ENCODE peak calls at places on chromosomes 2 and 18, in six cellular contexts. W, S, X, U, L and A are unnamed samples.

GRCh38 chr2:46885376-46885775 is 30.2 kb downstream of the MCFD2 start:
- DNase-seq in L (no peak), S (no peak), U (no peak), W (no peak), X (no peak), A (no peak)

GRCh38 chr2:200405599-200406298 is 99.3 kb downstream of the SPATS2L start:
- DNase-seq in L (no peak), X (peak; percentile 93), W (no peak), U (peak; percentile 99), S (peak; percentile 33), A (no peak)

GRCh38 chr2:231701456-231702373 is 6.6 kb upstream of the PTMA start:
- DNase-seq in S (no peak), W (no peak), X (no peak), U (peak; percentile 45), L (no peak), A (no peak)

GRCh38 chr2:241217320-241218031 is 29.0 kb downstream of the ANO7 start:
- DNase-seq in U (peak; percentile 80), X (no peak), S (peak; percentile 89), W (no peak), L (peak; percentile 80), A (peak; percentile 52)

GRCh38 chr2:12262681-12263436 is 453.9 kb upstream of the TRIB2 start:
- DNase-seq in W (no peak), U (no peak), S (no peak), X (no peak), L (no peak), A (no peak)

GRCh38 chr2:216243026-216243425 is 129.3 kb downstream of the MARCHF4 start:
- DNase-seq in X (no peak), U (no peak), S (no peak), W (no peak), L (no peak), A (no peak)

GRCh38 chr2:34747643-34748042 is 1148.5 kb upstream of the FAM98A start:
- DNase-seq in X (no peak), L (no peak), U (no peak), W (no peak), S (no peak), A (no peak)

GRCh38 chr2:66679422-66679821 is 244.5 kb downstream of the MEIS1 start:
- DNase-seq in X (no peak), L (no peak), S (no peak), W (no peak), U (no peak), A (peak; percentile 74)

GRCh38 chr2:11744631-11745394 is 1.6 kb upstream of the LPIN1 start:
- DNase-seq in W (no peak), L (no peak), S (peak; percentile 44), X (peak; percentile 47), U (peak; percentile 79), A (peak; percentile 59)

GRCh38 chr18:24488824-24489493 is 28.5 kb downstream of the HRH4 start:
- DNase-seq in U (peak; percentile 13), W (peak; percentile 3), X (peak; percentile 27), S (peak; percentile 61), L (no peak), A (peak; percentile 1)

GRCh38 chr2:208426414-208426813 is 19.8 kb downstream of the PTH2R start:
- DNase-seq in L (no peak), X (no peak), U (no peak), W (no peak), S (no peak), A (no peak)

GRCh38 chr2:72934683-72935610 is 17.6 kb downstream of the EMX1 start:
- DNase-seq in X (peak; percentile 23), W (no peak), L (no peak), U (peak; percentile 73), S (peak; percentile 75), A (no peak)

GRCh38 chr2:33372940-33373553 is 103.4 kb upstream of the RASGRP3 start:
- DNase-seq in W (peak; percentile 19), L (no peak), X (peak; percentile 47), U (peak; percentile 45), S (peak; percentile 58), A (peak; percentile 44)

GRCh38 chr2:200350796-200351195 is 44.3 kb downstream of the SPATS2L start:
- DNase-seq in U (no peak), S (no peak), W (no peak), L (no peak), X (no peak), A (no peak)

GRCh38 chr2:23351388-23352141 is 33.4 kb upstream of the KLHL29 start:
- DNase-seq in X (peak; percentile 54), S (peak; percentile 66), W (no peak), L (peak; percentile 92), U (peak; percentile 37), A (peak; percentile 78)

GRCh38 chr2:1591978-1592907 is 152.1 kb downstream of the PXDN start:
- DNase-seq in L (peak; percentile 83), W (no peak), S (no peak), U (no peak), X (peak; percentile 41), A (peak; percentile 70)

GRCh38 chr2:108184421-108184820 is 55.3 kb upstream of the SULT1C3 start:
- DNase-seq in L (no peak), W (no peak), S (peak; percentile 7), U (peak; percentile 29), X (peak; percentile 4), A (peak; percentile 27)

GRCh38 chr2:30226144-30227032 is 4.9 kb upstream of the LBH start:
- DNase-seq in W (peak; percentile 53), L (no peak), X (no peak), S (no peak), U (no peak), A (no peak)

GRCh38 chr2:195411219-195411687 is 245.8 kb upstream of the SLC39A10 start:
- DNase-seq in U (no peak), S (no peak), W (peak; percentile 57), X (no peak), L (no peak), A (no peak)

GRCh38 chr18:40810371-40810770 is 1144.7 kb upstream of the PIK3C3 start:
- DNase-seq in X (no peak), U (no peak), L (no peak), S (no peak), W (no peak), A (no peak)

GRCh38 chr2:100217323-100217722 is 74.9 kb upstream of the AFF3 start:
- DNase-seq in W (no peak), S (no peak), X (no peak), L (no peak), U (no peak), A (no peak)

GRCh38 chr2:100213595-100213994 is 71.2 kb upstream of the AFF3 start:
- DNase-seq in X (no peak), S (no peak), L (no peak), W (no peak), U (no peak), A (no peak)

GRCh38 chr2:100214265-100214961 is 72.0 kb upstream of the AFF3 start:
- DNase-seq in X (no peak), S (no peak), W (no peak), L (no peak), U (peak; percentile 66), A (no peak)

GRCh38 chr2:100216015-100216414 is 73.6 kb upstream of the AFF3 start:
- DNase-seq in W (no peak), S (no peak), U (no peak), L (no peak), X (no peak), A (no peak)

GRCh38 chr2:100215375-100215774 is 73.0 kb upstream of the AFF3 start:
- DNase-seq in X (no peak), W (no peak), S (no peak), L (no peak), U (no peak), A (no peak)
- H3K27me3 ChIP-seq in X (peaks cover 5% of the 10 kb centered on the region), W (no peaks in the 10 kb centered on the region), S (peaks cover 37% of the 10 kb centered on the region), L (no peaks in the 10 kb centered on the region), U (peaks cover 1% of the 10 kb centered on the region), A (peaks cover 4% of the 10 kb centered on the region)

GRCh38 chr2:227413371-227413770 is 25.6 kb upstream of the SCYGR1 start:
- DNase-seq in L (no peak), U (no peak), X (no peak), W (no peak), S (no peak), A (no peak)

GRCh38 chr2:227416669-227417068 is 28.9 kb upstream of the SCYGR1 start:
- DNase-seq in W (no peak), S (no peak), L (no peak), X (no peak), U (no peak), A (no peak)

GRCh38 chr2:227412877-227413276 is 25.1 kb upstream of the SCYGR1 start:
- DNase-seq in X (no peak), W (no peak), S (no peak), L (no peak), U (no peak), A (no peak)

GRCh38 chr2:227414846-227415245 is 27.1 kb upstream of the SCYGR1 start:
- DNase-seq in W (no peak), S (no peak), X (no peak), L (no peak), U (peak; percentile 83), A (no peak)

DNA sequence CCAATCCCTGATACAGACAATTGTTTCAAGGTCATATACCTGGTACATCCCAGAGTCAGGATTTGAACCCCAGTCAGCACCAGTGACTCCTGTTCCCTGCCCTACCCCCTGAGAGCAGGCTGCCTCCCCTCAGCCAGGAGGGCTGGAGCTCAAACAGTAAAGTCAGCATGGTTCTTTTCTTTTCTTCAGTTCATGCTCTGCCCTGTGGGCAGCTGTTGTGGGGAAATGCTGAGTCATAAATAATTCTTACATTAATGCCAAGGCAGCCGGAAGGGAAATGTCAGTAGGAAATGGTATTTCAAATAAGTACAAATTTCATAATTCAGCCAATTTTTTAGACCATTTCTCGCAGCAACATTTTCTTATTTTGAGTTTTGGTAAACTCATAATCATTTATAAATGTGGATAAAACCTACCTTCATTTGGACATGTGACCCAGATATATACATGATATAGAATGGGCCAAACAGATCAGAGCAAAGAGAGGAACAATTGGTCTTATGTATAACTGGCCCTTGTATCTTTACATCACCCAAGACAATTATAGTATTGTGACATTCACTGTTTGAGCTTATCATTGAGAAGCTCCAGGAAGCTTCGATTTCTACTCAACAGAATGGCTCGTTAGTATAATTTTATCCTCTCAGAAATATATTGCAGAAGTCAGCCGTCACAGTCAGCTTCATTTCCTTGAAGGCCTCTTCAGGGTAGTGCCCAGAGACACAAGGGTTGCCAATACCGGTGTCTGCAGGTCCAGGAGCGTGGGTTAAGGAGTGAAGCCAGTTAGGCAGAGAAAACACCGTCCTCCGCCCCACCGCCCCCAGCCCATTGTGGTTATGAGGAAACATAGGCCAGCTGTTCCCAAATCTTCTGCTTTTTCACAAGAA is 28.0 kb upstream of the SCYGR1 start:
- DNase-seq in S (no peak), X (no peak), W (no peak), L (no peak), U (no peak), A (no peak)
- TF ChIP-seq ZNF274 in S (no peak), X (no peak), W (no peak), L (no peak), U (no peak), A (no peak)

GRCh38 chr2:37365669-37366068 is 21.2 kb downstream of the QPCT start:
- DNase-seq in X (no peak), W (no peak), U (no peak), L (peak; percentile 8), S (no peak), A (no peak)
- TF ChIP-seq YY1 in X (no peak), W (no peak), U (no peak), L (no peak), S (no peak), A (no peak)

GRCh38 chr2:205754924-205755321 is 72.6 kb downstream of the NRP2 start:
- DNase-seq in S (peak; percentile 19), X (peak; percentile 62), W (no peak), L (no peak), U (peak; percentile 42), A (no peak)
- H3K27me3 ChIP-seq in S (peaks cover 17% of the 10 kb centered on the region), X (no peaks in the 10 kb centered on the region), W (no peaks in the 10 kb centered on the region), L (no peaks in the 10 kb centered on the region), U (no peaks in the 10 kb centered on the region), A (no peaks in the 10 kb centered on the region)